ENCODE peak calls at places on chromosomes 6 and 20, in eight cellular contexts. A is SK-N-MC, U is GM23338, R is neural progenitor cell, S is endothelial cell of umbilical vein, P is HepG2, E is fibroblast of lung, W is GM23248. I is an unnamed sample.

GRCh38 chr6:3813918-3814317 is 35.3 kb upstream of the FAM50B start:
- DNase-seq in S (no peak), W (no peak), E (no peak), U (no peak), P (no peak), R (no peak), A (no peak), I (no peak)

GRCh38 chr6:12767016-12767415 is 50.4 kb downstream of the PHACTR1 start:
- DNase-seq in E (no peak), R (no peak), A (no peak), W (no peak), U (no peak), S (no peak), P (no peak), I (no peak)

GRCh38 chr6:52976591-52977035 is 18.5 kb downstream of the GSTA4 start:
- DNase-seq in S (no peak), W (no peak), P (no peak), R (peak; percentile 30), E (no peak), A (no peak), U (no peak), I (peak; percentile 32)

GRCh38 chr20:61056627-61057312 is 195.3 kb upstream of the CDH4 start:
- DNase-seq in U (no peak), W (no peak), A (no peak), R (no peak), E (no peak), S (no peak), P (no peak), I (no peak)

GRCh38 chr20:59937150-59937549 is 3.0 kb downstream of the PPP1R3D start:
- DNase-seq in E (no peak), A (no peak), S (no peak), U (no peak), P (no peak), R (no peak), W (peak; percentile 44), I (no peak)

GRCh38 chr20:33444797-33445560 is 1.4 kb upstream of the SNTA1 start:
- DNase-seq in U (peak; percentile 46), S (no peak), P (peak; percentile 75), W (no peak), A (no peak), E (peak; percentile 29), R (no peak), I (peak; percentile 52)

GRCh38 chr20:20953738-20954657 is 152.2 kb downstream of the LINC00237 start:
- DNase-seq in A (no peak), S (no peak), E (no peak), U (no peak), P (no peak), R (no peak), W (no peak), I (peak; percentile 61)

GRCh38 chr20:44454301-44454963 is 21.2 kb upstream of the TTPAL start:
- DNase-seq in P (no peak), A (no peak), S (no peak), U (no peak), W (no peak), R (no peak), E (no peak), I (no peak)

GRCh38 chr6:21840428-21840827 is 246.9 kb downstream of the SOX4 start:
- DNase-seq in U (no peak), W (no peak), A (no peak), R (no peak), E (peak; percentile 48), S (peak; percentile 96), P (no peak), I (no peak)

GRCh38 chr20:56359212-56360132 is 698 bp downstream of the FAM210B start:
- DNase-seq in P (peak; percentile 79), A (no peak), W (peak; percentile 87), U (peak; percentile 54), R (peak; percentile 64), E (peak; percentile 73), S (peak; percentile 76), I (peak; percentile 21)

GRCh38 chr6:139544699-139545052 is 170.2 kb upstream of the CITED2 start:
- DNase-seq in R (no peak), S (no peak), U (no peak), P (no peak), E (no peak), A (no peak), W (no peak), I (no peak)

GRCh38 chr20:44594730-44595129 is 12.4 kb downstream of the PKIG start:
- DNase-seq in S (peak; percentile 28), A (no peak), P (no peak), W (peak; percentile 74), E (peak; percentile 53), R (no peak), U (no peak), I (no peak)

GRCh38 chr6:2799936-2800527 is 34.8 kb downstream of the WRNIP1 start:
- DNase-seq in S (peak; percentile 87), W (no peak), R (no peak), U (no peak), A (no peak), E (no peak), P (no peak), I (no peak)

GRCh38 chr6:90074161-90074560 is 179.9 kb downstream of the GJA10 start:
- DNase-seq in P (peak; percentile 15), U (no peak), A (no peak), E (peak; percentile 31), R (peak; percentile 37), S (no peak), W (peak; percentile 24), I (no peak)

GRCh38 chr20:48739395-48740268 is 88.2 kb downstream of the PREX1 start:
- DNase-seq in S (no peak), A (no peak), W (peak; percentile 29), U (no peak), E (no peak), R (no peak), P (no peak), I (no peak)

GRCh38 chr6:43972915-43973304 is 154.3 kb downstream of the MRPL14 start:
- DNase-seq in S (peak; percentile 72), U (no peak), A (peak; percentile 59), E (peak; percentile 97), P (no peak), R (no peak), W (peak; percentile 96), I (no peak)

GRCh38 chr20:51054233-51054632 is 31.3 kb upstream of the KCNG1 start:
- DNase-seq in S (no peak), E (no peak), U (no peak), W (no peak), R (no peak), A (no peak), P (no peak), I (no peak)

GRCh38 chr20:62494537-62494936 is 18.7 kb upstream of the GATA5 start:
- DNase-seq in P (no peak), S (no peak), R (no peak), W (no peak), E (no peak), A (no peak), U (no peak), I (no peak)
- H3K27ac ChIP-seq in P (no peak overlapping the region), S (no peak overlapping the region), R (no peak overlapping the region), W (no peak overlapping the region), E (no peak overlapping the region), A (no peak overlapping the region), U (no peak overlapping the region), I (no peak overlapping the region)

DNA sequence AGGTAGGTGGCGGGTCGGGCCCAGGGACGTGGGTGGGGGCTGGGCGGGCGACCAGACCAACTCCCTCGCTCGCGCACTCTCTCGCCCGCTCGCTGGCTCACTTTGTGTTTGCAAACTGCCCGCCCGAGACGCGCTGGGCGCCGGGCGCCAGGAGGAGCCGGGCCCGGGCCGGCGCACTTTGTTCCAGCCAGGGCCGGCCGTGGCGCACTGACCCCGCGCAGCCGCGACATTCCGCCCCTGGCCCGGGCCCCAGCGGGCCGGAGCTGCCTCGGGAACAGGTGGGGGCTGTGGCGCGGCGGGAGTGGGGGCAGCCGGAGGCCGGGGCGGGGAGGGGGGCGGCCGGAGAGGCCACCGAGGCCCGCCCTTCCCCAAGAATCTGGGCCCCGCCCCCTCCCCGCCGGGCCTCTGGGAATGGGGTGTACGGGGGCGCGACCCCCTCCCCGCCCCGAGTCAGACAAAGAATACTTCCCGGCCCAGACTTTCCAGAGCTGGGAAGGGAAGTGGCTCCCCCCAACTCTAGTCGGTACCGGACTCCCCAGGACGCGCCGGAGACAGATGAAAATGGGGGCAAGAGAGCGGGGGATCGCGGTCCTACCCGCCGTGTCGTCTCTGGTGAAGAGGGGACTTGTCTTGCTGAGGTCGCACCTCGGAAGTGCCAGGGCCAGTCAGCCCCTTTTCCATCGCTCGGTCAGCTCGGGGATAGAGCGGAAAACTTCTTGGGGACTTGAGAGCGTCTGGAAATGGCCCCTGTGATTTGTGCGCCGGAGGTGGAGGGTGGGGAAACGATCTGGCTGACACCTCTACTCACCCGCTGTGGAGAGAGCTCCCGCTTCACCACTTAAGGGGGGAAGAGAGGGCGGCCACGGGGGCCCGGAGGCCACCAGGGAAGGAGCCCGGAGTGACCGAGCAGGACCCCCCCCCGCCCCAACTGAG is 951 bp downstream of the FOXP4 start:
- DNase-seq in S (peak; percentile 31), P (no peak), R (peak; percentile 77), W (peak; percentile 83), A (no peak), U (peak; percentile 76), E (peak; percentile 34), I (peak; percentile 33)
- TF ChIP-seq EZH2 in S (no peak), P (no peak), R (no peak), W (no peak), A (no peak), U (peak; percentile 30), E (no peak), I (no peak)

GRCh38 chr6:35081426-35081851 is 59.7 kb downstream of the TCP11 start:
- DNase-seq in U (no peak), R (no peak), W (no peak), E (no peak), A (no peak), P (no peak), S (peak; percentile 6), I (no peak)
- H3K27ac ChIP-seq in U (no peak overlapping the region), R (no peak overlapping the region), W (no peak overlapping the region), E (no peak overlapping the region), A (peak overlapping the region; percentile 64), P (no peak overlapping the region), S (no peak overlapping the region), I (no peak overlapping the region)

GRCh38 chr20:17680128-17680835 is 1.8 kb downstream of the RRBP1 start:
- DNase-seq in W (peak; percentile 79), E (peak; percentile 85), U (peak; percentile 44), A (no peak), S (peak; percentile 46), P (peak; percentile 80), R (peak; percentile 35), I (no peak)

GRCh38 chr20:17678295-17678694 is 3.7 kb downstream of the RRBP1 start:
- DNase-seq in P (no peak), W (no peak), U (peak; percentile 38), R (no peak), S (no peak), E (peak; percentile 15), A (no peak), I (no peak)

GRCh38 chr20:17680836-17681740 is 954 bp downstream of the RRBP1 start:
- DNase-seq in P (peak; percentile 58), E (peak; percentile 76), A (no peak), S (peak; percentile 49), U (peak; percentile 82), W (peak; percentile 90), R (peak; percentile 91), I (peak; percentile 77)

GRCh38 chr20:17678886-17679285 is 3.2 kb downstream of the RRBP1 start:
- DNase-seq in W (no peak), E (no peak), U (no peak), P (no peak), R (no peak), A (no peak), S (no peak), I (no peak)

DNA sequence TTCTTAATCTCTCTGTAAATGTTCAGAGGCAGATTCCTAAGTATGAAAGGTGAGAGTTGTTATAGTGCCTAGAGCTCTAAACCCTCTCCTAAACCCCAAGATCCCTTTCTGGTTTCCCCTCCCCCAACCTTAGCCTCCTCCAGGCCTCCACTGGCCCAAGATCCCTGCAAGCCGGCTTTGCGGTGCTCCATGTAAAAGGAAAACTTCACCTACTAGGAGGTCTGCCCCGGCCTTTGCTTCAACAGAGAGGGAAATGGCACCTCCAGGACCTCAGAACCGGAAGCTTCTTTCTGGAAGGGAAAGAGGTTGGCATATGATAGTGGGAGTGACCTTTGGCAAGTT is 2.3 kb downstream of the RRBP1 start:
- DNase-seq in U (peak; percentile 46), E (peak; percentile 12), P (no peak), A (no peak), W (no peak), S (peak; percentile 21), R (peak; percentile 50), I (no peak)
- TF ChIP-seq EZH2 in U (no peak), E (no peak), P (no peak), A (no peak), W (no peak), S (no peak), R (no peak), I (no peak)